ENCODE peak calls at places on chromosomes 5 and 9, in six cellular contexts. T, E, N, G, V and Q are unnamed samples.

GRCh38 chr9:108194154-108194553 is 661.6 kb downstream of the ACTL7B start:
- DNase-seq in T (no peak), E (no peak), N (no peak), G (no peak), V (no peak), Q (no peak)

GRCh38 chr9:90684776-90685175 is 42.2 kb upstream of the DIRAS2 start:
- DNase-seq in T (no peak), E (no peak), N (no peak), G (no peak), V (no peak), Q (no peak)

GRCh38 chr9:130372057-130372456 is 72.7 kb upstream of the ASS1 start:
- DNase-seq in T (peak), E (no peak), N (no peak), G (no peak), V (no peak), Q (no peak)

GRCh38 chr9:94912700-94913249 is 186.3 kb downstream of the AOPEP start:
- DNase-seq in T (peak), E (peak), N (no peak), G (peak), V (peak), Q (no peak)

GRCh38 chr5:150484964-150485769 is 22.8 kb upstream of the NDST1 start:
- DNase-seq in T (peak), E (peak), N (peak), G (no peak), V (no peak), Q (peak)

GRCh38 chr5:142428773-142429473 is 104.1 kb upstream of the SPRY4 start:
- DNase-seq in T (no peak), E (no peak), N (no peak), G (no peak), V (no peak), Q (no peak)

GRCh38 chr5:135208555-135209494 is 174.8 kb upstream of the PITX1 start:
- DNase-seq in T (peak), E (peak), N (no peak), G (no peak), V (peak), Q (peak)

GRCh38 chr9:121735065-121735791 is 83.8 kb downstream of the DAB2IP start:
- DNase-seq in T (peak), E (peak), N (no peak), G (peak), V (peak), Q (no peak)

GRCh38 chr5:82772281-82772680 is 304.9 kb downstream of the TMEM167A start:
- DNase-seq in T (no peak), E (no peak), N (peak), G (no peak), V (no peak), Q (no peak)

GRCh38 chr9:86944974-86945867 is 2.1 kb downstream of the GAS1 start:
- DNase-seq in T (peak), E (peak), N (no peak), G (no peak), V (peak), Q (no peak)

GRCh38 chr5:181160144-181160754 is 12.9 kb downstream of the OR2V2 start:
- DNase-seq in T (peak), E (peak), N (peak), G (no peak), V (peak), Q (peak)

GRCh38 chr5:135551593-135552447 is 16.1 kb upstream of the NEUROG1 start:
- DNase-seq in T (peak), E (peak), N (no peak), G (no peak), V (peak), Q (peak)

GRCh38 chr5:35159370-35159742 is 70.9 kb downstream of the PRLR start:
- DNase-seq in T (peak), E (peak), N (no peak), G (peak), V (peak), Q (no peak)

GRCh38 chr9:33778700-33779351 is 16.5 kb upstream of the PRSS3 start:
- DNase-seq in T (peak), E (peak), N (peak), G (peak), V (peak), Q (peak)

GRCh38 chr5:149702607-149702952 is 27.5 kb upstream of the PPARGC1B start:
- DNase-seq in T (no peak), E (no peak), N (no peak), G (no peak), V (no peak), Q (no peak)

GRCh38 chr9:88872171-88872946 is 118.9 kb upstream of the S1PR3 start:
- DNase-seq in T (no peak), E (no peak), N (no peak), G (no peak), V (no peak), Q (no peak)

GRCh38 chr9:124617477-124618141 is 110.4 kb upstream of the NR5A1 start:
- DNase-seq in T (peak), E (peak), N (peak), G (peak), V (peak), Q (peak)

GRCh38 chr5:9233712-9234111 is 312.2 kb downstream of the SEMA5A start:
- DNase-seq in T (peak), E (peak), N (peak), G (no peak), V (peak), Q (no peak)

GRCh38 chr9:117887383-117887782 is 183.2 kb downstream of the TLR4 start:
- DNase-seq in T (no peak), E (no peak), N (no peak), G (no peak), V (no peak), Q (no peak)

GRCh38 chr5:14166437-14166836 is 23.3 kb downstream of the TRIO start:
- DNase-seq in T (no peak), E (no peak), N (no peak), G (no peak), V (no peak), Q (no peak)

GRCh38 chr9:969693-970309 is 6.7 kb upstream of the DMRT3 start:
- DNase-seq in T (peak), E (no peak), N (no peak), G (no peak), V (no peak), Q (no peak)

GRCh38 chr9:95670122-95670521 is 153.4 kb upstream of the PTCH1 start:
- DNase-seq in T (no peak), E (no peak), N (no peak), G (no peak), V (no peak), Q (no peak)

GRCh38 chr5:44632344-44632743 is 176.4 kb upstream of the MRPS30 start:
- DNase-seq in T (no peak), E (no peak), N (no peak), G (no peak), V (no peak), Q (no peak)

GRCh38 chr9:133771486-133772482 is 33.6 kb upstream of the SARDH start:
- DNase-seq in T (no peak), E (no peak), N (no peak), G (no peak), V (no peak), Q (no peak)

DNA sequence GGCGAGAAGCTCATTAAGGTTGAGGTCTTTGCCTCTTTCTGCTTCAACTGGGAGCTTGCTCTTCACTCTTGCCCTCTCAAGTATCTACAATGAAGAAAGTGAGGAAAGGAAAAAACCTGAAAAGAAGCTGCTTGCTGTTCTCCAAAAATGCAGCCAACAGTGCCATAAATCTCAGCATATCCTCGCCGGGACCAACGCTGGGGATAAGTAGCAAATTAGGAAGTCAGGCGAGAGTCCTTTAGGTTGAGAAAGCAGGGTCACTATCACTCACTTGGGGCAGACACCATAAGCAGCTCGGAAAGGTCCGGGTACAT is 399 bp downstream of the NUP155 start:
- DNase-seq in T (peak), E (no peak), N (no peak), G (no peak), V (no peak), Q (no peak)
- H2BK5ac ChIP-seq in T (no peak), E (no peak), N (no peak), G (peak), V (peak), Q (no peak)

GRCh38 chr5:132257131-132258101 is at the start of gene PDLIM4:
- DNase-seq in T (peak), E (peak), N (peak), G (no peak), V (no peak), Q (peak)

GRCh38 chr5:132260714-132261615 is 3.5 kb downstream of the PDLIM4 start:
- DNase-seq in T (no peak), E (peak), N (no peak), G (no peak), V (peak), Q (no peak)

GRCh38 chr5:132260051-132260450 is 2.6 kb downstream of the PDLIM4 start:
- DNase-seq in T (no peak), E (peak), N (no peak), G (no peak), V (peak), Q (no peak)

GRCh38 chr5:132258102-132259060 is 885 bp downstream of the PDLIM4 start:
- DNase-seq in T (no peak), E (peak), N (no peak), G (no peak), V (peak), Q (no peak)

DNA sequence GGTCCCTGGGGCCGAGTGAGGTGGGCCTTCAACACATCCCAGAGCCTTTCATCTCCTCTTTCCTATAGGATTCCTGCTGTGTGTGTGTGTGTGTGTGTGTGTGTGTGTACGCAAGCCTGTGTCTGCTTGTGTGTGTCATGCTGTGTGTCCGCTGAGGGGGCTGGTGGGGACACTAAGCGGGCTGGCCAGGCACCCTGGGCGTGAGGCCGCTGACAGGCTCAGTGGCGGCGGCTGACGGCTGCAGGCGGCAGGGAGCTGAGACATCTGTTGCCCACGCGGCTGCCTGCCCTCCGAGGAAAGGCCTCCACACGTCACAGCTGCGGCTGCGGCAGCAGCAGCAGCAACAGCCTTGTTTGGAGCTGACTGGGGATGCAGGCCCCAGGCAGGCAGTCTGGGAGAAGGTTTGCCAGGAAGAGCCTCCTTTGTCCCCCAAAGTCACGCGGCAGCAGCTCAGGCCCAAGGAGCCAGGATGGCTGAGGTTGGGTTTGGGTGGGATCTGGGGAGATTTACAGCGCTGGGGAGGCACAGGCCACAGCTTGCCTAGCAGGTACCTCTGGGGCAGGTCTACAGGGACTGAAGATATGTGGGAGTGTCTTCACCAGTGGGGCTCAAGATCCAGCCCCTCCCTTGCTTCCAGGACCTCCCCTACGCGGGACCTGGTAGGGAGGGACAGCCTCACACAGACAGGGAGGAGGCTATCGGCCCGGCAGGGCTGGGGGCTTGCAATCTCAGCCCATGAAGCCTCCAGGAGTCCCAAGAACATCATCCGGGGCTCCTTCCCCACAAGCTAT is 1.8 kb downstream of the PDLIM4 start:
- DNase-seq in T (no peak), E (peak), N (no peak), G (no peak), V (peak), Q (no peak)
- H3K4me3 ChIP-seq in T (no peak), E (peak), N (no peak), G (no peak), V (peak), Q (no peak)

DNA sequence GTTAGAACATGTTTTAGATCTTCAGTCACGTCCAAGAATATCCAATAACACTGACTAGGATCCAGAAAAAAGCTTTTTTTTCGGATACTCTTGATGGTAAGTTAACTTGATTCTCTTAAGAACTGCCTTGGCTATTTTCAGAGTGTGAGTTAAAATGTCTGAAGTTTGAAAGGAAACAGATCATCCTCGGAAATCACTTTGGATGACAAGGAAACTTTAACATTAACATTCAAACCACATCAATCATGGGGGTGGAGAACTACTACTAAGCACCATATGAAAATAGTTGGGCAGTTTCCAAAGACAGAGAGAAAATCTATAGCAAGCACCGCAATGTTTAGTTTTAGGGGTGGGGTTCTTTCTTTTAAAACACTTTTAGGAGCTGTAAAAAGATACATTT is 83.7 kb upstream of the SLC27A6 start:
- DNase-seq in T (no peak), E (peak), N (no peak), G (no peak), V (no peak), Q (no peak)
- H3K18ac ChIP-seq in T (no peak), E (no peak), N (no peak), G (no peak), V (no peak), Q (no peak)

DNA sequence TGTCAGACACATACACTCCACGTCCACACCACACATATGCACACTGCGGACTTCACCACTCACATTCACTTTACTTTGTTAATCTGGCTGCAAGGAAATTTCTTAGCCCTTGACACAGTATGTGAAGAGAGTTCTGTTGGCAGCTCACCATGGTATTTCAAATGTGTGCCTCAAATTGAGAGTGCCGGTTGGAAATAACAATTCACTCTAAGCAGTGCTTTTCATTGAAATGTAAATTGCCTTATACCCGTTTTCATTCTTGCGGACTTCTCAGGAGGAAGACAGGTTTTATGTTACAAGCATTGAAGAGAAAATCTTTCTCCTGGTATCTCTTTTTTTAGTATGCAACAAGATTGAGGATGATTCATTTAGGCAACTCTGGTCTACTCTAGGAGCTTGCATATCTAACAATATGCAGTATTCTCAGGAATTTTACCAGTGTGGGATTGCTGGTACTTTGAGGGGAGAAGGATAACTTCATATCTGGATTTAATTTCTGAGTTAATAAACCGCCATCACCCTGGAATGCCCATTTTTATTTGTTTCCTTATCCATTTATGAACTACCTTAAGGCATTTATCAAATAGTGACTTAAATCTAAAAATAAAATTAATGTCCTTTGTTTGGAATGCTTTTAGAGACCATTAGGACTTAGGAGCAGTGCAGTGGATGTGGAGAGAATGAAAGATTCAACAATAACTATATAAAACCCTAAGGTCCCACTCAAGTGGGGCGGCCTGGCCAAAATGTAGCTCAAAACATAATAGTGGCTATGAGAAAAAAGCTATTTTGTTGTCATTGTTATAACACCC is 87.0 kb downstream of the IQGAP2 start:
- DNase-seq in T (peak), E (no peak), N (no peak), G (no peak), V (no peak), Q (no peak)
- H2BK5ac ChIP-seq in T (no peak), E (no peak), N (no peak), G (peak), V (no peak), Q (no peak)

GRCh38 chr9:36985769-36986547 is 48.1 kb downstream of the PAX5 start:
- DNase-seq in T (peak), E (no peak), N (no peak), G (no peak), V (no peak), Q (no peak)

GRCh38 chr9:36985061-36985768 is 48.9 kb downstream of the PAX5 start:
- DNase-seq in T (no peak), E (no peak), N (no peak), G (no peak), V (no peak), Q (no peak)

GRCh38 chr9:36987891-36988290 is 46.2 kb downstream of the PAX5 start:
- DNase-seq in T (no peak), E (no peak), N (no peak), G (no peak), V (peak), Q (no peak)

GRCh38 chr9:36987409-36987808 is 46.7 kb downstream of the PAX5 start:
- DNase-seq in T (no peak), E (no peak), N (no peak), G (no peak), V (no peak), Q (no peak)

GRCh38 chr9:36986548-36987408 is 47.3 kb downstream of the PAX5 start:
- DNase-seq in T (no peak), E (no peak), N (no peak), G (no peak), V (no peak), Q (no peak)
- H3K4me3 ChIP-seq in T (no peak), E (no peak), N (no peak), G (peak), V (no peak), Q (no peak)

GRCh38 chr5:126777974-126778674 is 1.2 kb downstream of the LMNB1 start:
- DNase-seq in T (peak), E (peak), N (peak), G (peak), V (peak), Q (peak)
- H3K18ac ChIP-seq in T (peak), E (peak), N (peak), G (peak), V (no peak), Q (peak)

GRCh38 chr5:123795688-123796087 is 283.7 kb downstream of the CSNK1G3 start:
- DNase-seq in T (no peak), E (peak), N (no peak), G (no peak), V (peak), Q (no peak)

GRCh38 chr5:123805300-123805699 is 293.3 kb downstream of the CSNK1G3 start:
- DNase-seq in T (no peak), E (no peak), N (no peak), G (no peak), V (no peak), Q (no peak)

GRCh38 chr5:123803359-123803758 is 291.4 kb downstream of the CSNK1G3 start:
- DNase-seq in T (no peak), E (no peak), N (no peak), G (no peak), V (no peak), Q (no peak)

GRCh38 chr5:123802298-123802951 is 290.4 kb downstream of the CSNK1G3 start:
- DNase-seq in T (peak), E (no peak), N (no peak), G (peak), V (no peak), Q (no peak)

GRCh38 chr5:123800640-123801039 is 288.7 kb downstream of the CSNK1G3 start:
- DNase-seq in T (no peak), E (no peak), N (no peak), G (no peak), V (no peak), Q (no peak)
- H2BK5ac ChIP-seq in T (no peak), E (no peak), N (no peak), G (no peak), V (no peak), Q (no peak)

DNA sequence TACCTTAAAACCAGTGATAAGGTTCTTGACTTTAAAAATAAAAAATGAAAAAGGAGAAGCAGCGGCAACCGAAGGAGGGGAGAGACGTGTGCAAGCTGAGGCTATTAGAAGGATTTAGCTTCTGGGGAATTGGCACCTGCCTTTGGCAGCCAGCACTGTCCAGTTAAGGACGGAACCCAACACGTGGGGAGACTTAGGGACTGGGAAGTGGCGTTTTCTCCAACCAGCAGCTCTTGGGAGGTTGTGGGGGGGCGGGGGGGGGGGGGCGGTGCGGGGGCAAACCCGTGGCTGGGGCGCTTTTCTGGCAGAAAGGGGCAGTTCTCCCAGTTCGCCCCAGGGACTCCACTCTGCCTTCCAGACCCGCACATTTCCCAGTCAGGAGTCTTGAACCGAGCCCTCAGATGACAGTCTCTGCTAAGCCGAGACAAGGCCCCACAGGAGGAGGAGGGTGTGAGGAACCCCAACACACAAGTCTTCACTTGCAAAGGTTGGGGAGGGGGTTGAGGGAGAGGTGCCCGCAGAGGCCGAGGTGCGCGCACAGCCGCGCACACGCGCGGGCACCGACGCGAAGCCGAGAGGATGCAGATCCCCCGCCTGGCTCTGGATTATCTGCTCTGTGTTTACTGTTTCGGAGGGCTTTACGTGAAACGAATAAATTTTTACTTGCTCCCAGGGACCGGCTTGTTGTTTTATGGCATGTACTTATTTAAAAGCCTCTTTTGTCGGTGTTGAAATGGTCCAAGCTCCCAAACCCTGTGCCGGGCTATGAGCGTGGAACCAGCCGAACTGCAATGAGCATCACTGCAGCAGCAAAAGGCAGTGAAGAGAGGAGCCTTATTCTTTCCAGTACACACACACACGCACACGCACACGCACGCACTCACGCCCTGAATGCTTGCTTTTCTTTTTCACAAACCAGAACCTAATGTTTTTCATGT is 297.5 kb downstream of the PARP8 start:
- DNase-seq in T (peak), E (peak), N (peak), G (no peak), V (no peak), Q (no peak)
- H3K4me3 ChIP-seq in T (no peak), E (peak), N (peak), G (peak), V (no peak), Q (peak)